ENCODE peak calls at places on chromosome 15, in ten cellular contexts. A, M, U, I, C, X, Q, O, F and N are unnamed samples.
A peak's percentile ranks its signal among the peaks of the same experiment; 100 is the strongest.

GRCh38 chr15:90862964-90863721 is 5.2 kb upstream of the FURIN start:
- DNase-seq in X (peak; percentile 19), I (no peak), M (no peak), C (no peak), Q (peak; percentile 77), O (peak; percentile 71), U (no peak), F (no peak), A (no peak), N (no peak)

GRCh38 chr15:74784426-74784825 is 2.5 kb downstream of the CSK start:
- DNase-seq in C (no peak), M (no peak), I (no peak), U (no peak), X (no peak), A (no peak), Q (no peak), O (no peak), F (no peak), N (no peak)

GRCh38 chr15:54312528-54312927 is 334.3 kb downstream of the UNC13C start:
- DNase-seq in I (no peak), X (no peak), Q (no peak), C (no peak), F (no peak), U (no peak), M (no peak), O (no peak), A (no peak), N (no peak)

GRCh38 chr15:77185242-77185785 is 114.4 kb upstream of the TSPAN3 start:
- DNase-seq in M (no peak), I (no peak), C (no peak), X (no peak), Q (no peak), F (peak; percentile 31), U (no peak), O (no peak), A (no peak), N (no peak)

GRCh38 chr15:76336254-76337046 is at the start of gene ISL2:
- DNase-seq in U (no peak), C (peak; percentile 32), I (peak; percentile 16), X (peak; percentile 97), O (peak; percentile 94), A (peak; percentile 90), F (peak; percentile 53), M (peak; percentile 53), Q (peak; percentile 87), N (no peak)

GRCh38 chr15:41501191-41501917 is 7.7 kb downstream of the ITPKA start:
- DNase-seq in X (no peak), U (no peak), A (peak; percentile 47), Q (peak; percentile 71), F (peak; percentile 47), M (no peak), I (peak; percentile 26), O (no peak), C (no peak), N (no peak)

GRCh38 chr15:48631191-48631770 is 14.2 kb downstream of the FBN1 start:
- DNase-seq in F (peak; percentile 15), M (peak; percentile 51), U (no peak), O (no peak), Q (no peak), X (no peak), I (no peak), C (no peak), A (no peak), N (no peak)

GRCh38 chr15:91865486-91865885 is 12.0 kb downstream of the SLCO3A1 start:
- DNase-seq in I (no peak), C (no peak), U (no peak), F (no peak), A (no peak), X (no peak), O (no peak), M (no peak), Q (no peak), N (no peak)

GRCh38 chr15:42011074-42011473 is 9.8 kb downstream of the PLA2G4E start:
- DNase-seq in U (no peak), A (no peak), I (no peak), C (no peak), O (no peak), F (no peak), X (no peak), Q (no peak), M (no peak), N (no peak)

GRCh38 chr15:99291643-99292042 is 40.4 kb downstream of the LRRC28 start:
- DNase-seq in Q (no peak), U (no peak), X (no peak), I (no peak), C (no peak), A (no peak), M (no peak), O (no peak), F (no peak), N (no peak)

GRCh38 chr15:28080386-28080785 is 18.7 kb downstream of the OCA2 start:
- DNase-seq in A (no peak), I (no peak), Q (no peak), F (no peak), U (no peak), O (no peak), C (no peak), M (no peak), X (no peak), N (no peak)

GRCh38 chr15:52368402-52368801 is 72.8 kb upstream of the MYO5C start:
- DNase-seq in O (no peak), I (no peak), X (no peak), Q (no peak), F (no peak), A (no peak), M (no peak), C (no peak), U (no peak), N (no peak)

GRCh38 chr15:52361975-52362494 is 66.4 kb upstream of the MYO5C start:
- DNase-seq in X (no peak), F (no peak), Q (no peak), C (no peak), U (no peak), A (no peak), O (no peak), M (no peak), I (no peak), N (no peak)

GRCh38 chr15:52357949-52358348 is 62.3 kb upstream of the MYO5C start:
- DNase-seq in Q (no peak), M (no peak), A (no peak), U (no peak), F (no peak), I (no peak), C (no peak), X (no peak), O (no peak), N (no peak)

GRCh38 chr15:52360229-52361203 is 64.9 kb upstream of the MYO5C start:
- DNase-seq in X (no peak), F (no peak), O (no peak), M (no peak), Q (no peak), U (no peak), C (no peak), I (no peak), A (no peak), N (no peak)

GRCh38 chr15:52362497-52362896 is 66.9 kb upstream of the MYO5C start:
- DNase-seq in X (no peak), M (no peak), A (no peak), I (no peak), F (no peak), O (no peak), U (no peak), C (no peak), Q (no peak), N (no peak)
- H3K4me1 ChIP-seq in X (no peaks in the 10 kb centered on the region), M (no peaks in the 10 kb centered on the region), A (no peaks in the 10 kb centered on the region), I (no peaks in the 10 kb centered on the region), F (no peaks in the 10 kb centered on the region), O (no peaks in the 10 kb centered on the region), U (peaks cover 11% of the 10 kb centered on the region), C (no peaks in the 10 kb centered on the region), Q (no peaks in the 10 kb centered on the region), N (no peaks in the 10 kb centered on the region)

GRCh38 chr15:58793862-58794261 is 22.8 kb downstream of the MINDY2 start:
- DNase-seq in X (no peak), F (no peak), A (peak; percentile 68), I (no peak), Q (peak; percentile 68), M (no peak), C (no peak), O (no peak), U (no peak), N (no peak)

GRCh38 chr15:58795825-58796224 is 24.7 kb downstream of the MINDY2 start:
- DNase-seq in M (no peak), O (no peak), X (no peak), I (no peak), C (no peak), Q (no peak), A (no peak), U (no peak), F (no peak), N (no peak)

GRCh38 chr15:58797505-58797904 is 26.4 kb downstream of the MINDY2 start:
- DNase-seq in F (peak; percentile 16), C (no peak), I (no peak), X (no peak), M (no peak), Q (no peak), O (no peak), A (no peak), U (no peak), N (no peak)
- H3K4me1 ChIP-seq in F (peaks cover 6% of the 10 kb centered on the region), C (no peaks in the 10 kb centered on the region), I (no peaks in the 10 kb centered on the region), X (no peaks in the 10 kb centered on the region), M (peaks cover 6% of the 10 kb centered on the region), Q (peaks cover 10% of the 10 kb centered on the region), O (no peaks in the 10 kb centered on the region), A (no peaks in the 10 kb centered on the region), U (no peaks in the 10 kb centered on the region), N (no peaks in the 10 kb centered on the region)

GRCh38 chr15:38560456-38560926 is 4.1 kb downstream of the RASGRP1 start:
- DNase-seq in I (peak; percentile 55), Q (no peak), M (no peak), X (no peak), U (no peak), O (no peak), C (no peak), F (no peak), A (no peak), N (no peak)

GRCh38 chr15:38563723-38564519 is 693 bp downstream of the RASGRP1 start:
- DNase-seq in C (peak; percentile 75), M (peak; percentile 65), U (no peak), I (peak; percentile 87), A (peak; percentile 83), O (peak; percentile 95), Q (peak; percentile 91), X (peak; percentile 68), F (peak; percentile 77), N (peak; percentile 13)

GRCh38 chr15:38564557-38565286 is at the start of gene RASGRP1:
- DNase-seq in X (peak; percentile 78), O (peak; percentile 90), Q (peak; percentile 88), A (peak; percentile 84), C (peak; percentile 68), M (peak; percentile 46), U (no peak), I (peak; percentile 91), F (peak; percentile 83), N (no peak)

GRCh38 chr15:38559908-38560307 is 4.7 kb downstream of the RASGRP1 start:
- DNase-seq in C (no peak), M (no peak), O (no peak), Q (no peak), F (peak; percentile 14), A (no peak), I (no peak), X (no peak), U (no peak), N (no peak)

GRCh38 chr15:38562278-38562677 is 2.3 kb downstream of the RASGRP1 start:
- DNase-seq in U (no peak), C (no peak), X (peak; percentile 56), M (no peak), Q (no peak), O (no peak), F (no peak), A (no peak), I (no peak), N (no peak)
- H3K4me1 ChIP-seq in U (peaks cover 15% of the 10 kb centered on the region), C (peaks cover 11% of the 10 kb centered on the region), X (no peaks in the 10 kb centered on the region), M (no peaks in the 10 kb centered on the region), Q (peaks cover 5% of the 10 kb centered on the region), O (no peaks in the 10 kb centered on the region), F (peaks cover 13% of the 10 kb centered on the region), A (no peaks in the 10 kb centered on the region), I (peaks cover 84% of the 10 kb centered on the region), N (no peaks in the 10 kb centered on the region)

GRCh38 chr15:85386261-85386660 is 5.9 kb downstream of the AKAP13 start:
- DNase-seq in O (no peak), F (no peak), U (no peak), Q (no peak), M (no peak), A (no peak), C (no peak), I (no peak), X (no peak), N (no peak)
- H3K4me1 ChIP-seq in O (peaks cover 16% of the 10 kb centered on the region), F (peaks cover 15% of the 10 kb centered on the region), U (peaks cover 18% of the 10 kb centered on the region), Q (peaks cover 34% of the 10 kb centered on the region), M (peaks cover 9% of the 10 kb centered on the region), A (peaks cover 19% of the 10 kb centered on the region), C (peaks cover 25% of the 10 kb centered on the region), I (peaks cover 37% of the 10 kb centered on the region), X (peaks cover 9% of the 10 kb centered on the region), N (peaks cover 27% of the 10 kb centered on the region)